ENCODE peak calls at places on chromosomes 12 and 14, in five cellular contexts. Y, G, I, V and Z are unnamed samples.

GRCh38 chr14:38469156-38469555 is 213.3 kb upstream of the CLEC14A start:
- DNase-seq in Y (no peak), G (no peak), I (no peak), V (no peak), Z (no peak)

GRCh38 chr12:53820503-53820902 is 68.7 kb upstream of the CISTR start:
- DNase-seq in Y (peak), G (no peak), I (no peak), V (no peak), Z (peak)

GRCh38 chr12:75790219-75790618 is 241.4 kb downstream of the PHLDA1 start:
- DNase-seq in Y (no peak), G (no peak), I (no peak), V (no peak), Z (peak)

GRCh38 chr12:2248901-2249381 is 196.2 kb downstream of the CACNA1C start:
- DNase-seq in Y (no peak), G (peak), I (no peak), V (no peak), Z (no peak)

GRCh38 chr12:20125259-20125919 is 242.9 kb upstream of the PDE3A start:
- DNase-seq in Y (no peak), G (no peak), I (no peak), V (no peak), Z (no peak)

GRCh38 chr12:131413006-131413405 is 297.9 kb upstream of the SFSWAP start:
- DNase-seq in Y (no peak), G (no peak), I (no peak), V (no peak), Z (no peak)

GRCh38 chr14:28751467-28752058 is 15.0 kb upstream of the FOXG1 start:
- DNase-seq in Y (peak), G (no peak), I (no peak), V (peak), Z (peak)

GRCh38 chr14:47976139-47976538 is 300.7 kb upstream of the MDGA2 start:
- DNase-seq in Y (no peak), G (no peak), I (no peak), V (no peak), Z (no peak)